ENCODE peak calls at places on chromosomes 6 and 20, in eight cellular contexts. N is suprapubic skin; S is mammary epithelial cell; K is CD8-positive, alpha-beta T cell; I is psoas muscle; W is lower lobe of right lung; A is CD8-positive, alpha-beta memory T cell; M is ovary. T is an unnamed sample.

GRCh38 chr6:84411060-84411629 is 183.7 kb upstream of the CEP162 start:
- DNase-seq in N (no peak), S (no peak), W (no peak), I (no peak), A (no peak), M (no peak), K (no peak), T (no peak)

GRCh38 chr20:17806739-17807441 is 107.1 kb downstream of the BANF2 start:
- DNase-seq in N (peak), W (no peak), A (no peak), S (no peak), M (peak), I (peak), K (no peak), T (peak)

GRCh38 chr20:56691325-56691990 is 62.4 kb downstream of the TFAP2C start:
- DNase-seq in N (no peak), I (no peak), K (no peak), A (no peak), W (no peak), M (no peak), S (peak), T (no peak)

GRCh38 chr6:35139924-35140524 is 1.1 kb downstream of the TCP11 start:
- DNase-seq in K (peak), S (peak), N (no peak), I (peak), A (peak), M (peak), W (no peak), T (no peak)

GRCh38 chr20:13510837-13511488 is 127.8 kb downstream of the TASP1 start:
- DNase-seq in I (peak), A (no peak), K (no peak), S (no peak), M (no peak), W (no peak), N (peak), T (no peak)

GRCh38 chr6:71289802-71290175 is 1.2 kb downstream of the OGFRL1 start:
- DNase-seq in K (no peak), I (no peak), S (no peak), M (no peak), N (no peak), W (no peak), A (no peak), T (no peak)

GRCh38 chr6:92779758-92780157 is 639.6 kb downstream of the EPHA7 start:
- DNase-seq in N (no peak), A (no peak), M (peak), K (no peak), S (peak), I (no peak), W (peak), T (no peak)

GRCh38 chr6:72554761-72555221 is 67.1 kb upstream of the KCNQ5 start:
- DNase-seq in W (no peak), I (no peak), S (peak), N (no peak), K (no peak), A (no peak), M (no peak), T (no peak)

GRCh38 chr20:45104786-45105185 is 3.9 kb upstream of the KCNS1 start:
- DNase-seq in K (no peak), M (no peak), N (no peak), W (no peak), S (peak), I (no peak), A (no peak), T (no peak)

GRCh38 chr6:48080227-48081009 is 30.6 kb downstream of the PTCHD4 start:
- DNase-seq in A (no peak), N (no peak), K (no peak), I (no peak), W (no peak), M (no peak), S (no peak), T (no peak)

GRCh38 chr6:17032595-17033591 is 69.0 kb upstream of the STMND1 start:
- DNase-seq in S (peak), W (peak), N (peak), M (peak), K (no peak), A (no peak), I (peak), T (peak)

GRCh38 chr6:17381429-17382147 is 11.8 kb upstream of the CAP2 start:
- DNase-seq in A (no peak), N (no peak), K (no peak), S (no peak), W (no peak), M (no peak), I (peak), T (peak)

GRCh38 chr20:41029150-41029872 is 689 bp downstream of the TOP1 start:
- DNase-seq in W (peak), A (peak), I (peak), N (peak), S (no peak), K (peak), M (peak), T (peak)

GRCh38 chr6:13478525-13478962 is 8.9 kb downstream of the GFOD1 start:
- DNase-seq in S (no peak), N (no peak), A (peak), W (no peak), M (no peak), I (no peak), K (peak), T (no peak)

GRCh38 chr6:144908004-144908403 is 622.9 kb downstream of the UTRN start:
- DNase-seq in K (no peak), N (no peak), W (no peak), M (no peak), I (no peak), A (no peak), S (no peak), T (no peak)

GRCh38 chr20:38321959-38322598 is 18.1 kb downstream of the BPI start:
- DNase-seq in M (peak), A (no peak), N (no peak), I (no peak), K (no peak), W (no peak), S (peak), T (no peak)

GRCh38 chr6:116106146-116106545 is 5.5 kb downstream of the NT5DC1 start:
- DNase-seq in S (no peak), K (no peak), M (no peak), A (no peak), N (no peak), I (no peak), W (no peak), T (no peak)

GRCh38 chr6:72865467-72865866 is 243.6 kb downstream of the KCNQ5 start:
- DNase-seq in K (no peak), M (no peak), S (peak), N (no peak), I (peak), A (no peak), W (no peak), T (no peak)

GRCh38 chr20:49888341-49889244 is 26.7 kb downstream of the SPATA2 start:
- DNase-seq in I (no peak), A (peak), N (peak), W (no peak), K (peak), M (peak), S (peak), T (no peak)

GRCh38 chr20:14913896-14914295 is 576.5 kb upstream of the FLRT3 start:
- DNase-seq in N (no peak), S (no peak), W (no peak), I (no peak), M (no peak), A (no peak), K (no peak), T (no peak)

GRCh38 chr20:6691541-6691940 is 75.9 kb upstream of the BMP2 start:
- DNase-seq in M (no peak), K (no peak), S (no peak), I (no peak), N (no peak), A (no peak), W (no peak), T (no peak)

GRCh38 chr6:85456782-85457181 is 6.9 kb downstream of the NT5E start:
- DNase-seq in S (no peak), A (no peak), M (no peak), N (no peak), K (no peak), I (no peak), W (no peak), T (no peak)

GRCh38 chr6:159044899-159045727 is at the start of gene TAGAP:
- DNase-seq in N (peak), M (no peak), S (no peak), A (peak), I (peak), W (peak), K (peak), T (peak)

GRCh38 chr6:137471497-137471896 is 22.7 kb downstream of the OLIG3 start:
- DNase-seq in I (no peak), A (no peak), W (no peak), N (no peak), S (no peak), K (no peak), M (no peak), T (no peak)

GRCh38 chr20:51542033-51542893 is at the start of gene NFATC2:
- DNase-seq in W (peak), K (peak), I (peak), S (no peak), A (peak), N (no peak), M (peak), T (peak)

GRCh38 chr6:152316024-152316423 is 321.1 kb downstream of the SYNE1 start:
- DNase-seq in S (no peak), N (no peak), W (peak), A (no peak), K (no peak), I (peak), M (no peak), T (no peak)

GRCh38 chr6:155883741-155884140 is 428.1 kb upstream of the NOX3 start:
- DNase-seq in A (no peak), W (no peak), I (no peak), K (no peak), S (no peak), N (no peak), M (no peak), T (no peak)

GRCh38 chr6:49570474-49571079 is 20.1 kb downstream of the C6orf141 start:
- DNase-seq in A (no peak), S (no peak), N (no peak), M (no peak), I (no peak), K (no peak), W (no peak), T (no peak)

GRCh38 chr20:9617062-9617461 is 102.7 kb downstream of the LAMP5 start:
- DNase-seq in S (peak), A (peak), W (peak), M (peak), N (no peak), K (peak), I (peak), T (peak)

GRCh38 chr6:96124778-96125177 is 109.0 kb downstream of the FUT9 start:
- DNase-seq in S (no peak), A (no peak), I (no peak), N (no peak), W (no peak), K (no peak), M (no peak), T (no peak)

GRCh38 chr6:32854376-32855178 is 585 bp downstream of the PSMB9 start:
- DNase-seq in M (peak), I (no peak), S (peak), W (peak), N (no peak), K (peak), A (no peak), T (peak)

GRCh38 chr20:49699200-49699992 is 14.3 kb downstream of the B4GALT5 start:
- DNase-seq in S (peak), M (no peak), A (no peak), K (no peak), N (no peak), W (no peak), I (no peak), T (no peak)

GRCh38 chr6:144990768-144991167 is 705.6 kb downstream of the UTRN start:
- DNase-seq in N (no peak), W (no peak), I (no peak), K (no peak), S (no peak), M (no peak), A (no peak), T (no peak)

GRCh38 chr6:97790926-97791590 is 508.0 kb upstream of the MMS22L start:
- DNase-seq in I (no peak), S (no peak), N (no peak), M (no peak), K (no peak), W (no peak), A (no peak), T (no peak)

GRCh38 chr6:112010328-112010727 is 43.6 kb upstream of the CCN6 start:
- DNase-seq in M (no peak), S (peak), I (no peak), W (no peak), K (no peak), N (no peak), A (peak), T (no peak)

GRCh38 chr6:149701699-149702098 is 16.2 kb downstream of the LATS1 start:
- DNase-seq in I (no peak), S (no peak), W (no peak), A (no peak), N (no peak), K (no peak), M (no peak), T (no peak)

GRCh38 chr6:34025112-34025807 is 120.6 kb downstream of the GRM4 start:
- DNase-seq in A (no peak), K (no peak), N (no peak), I (no peak), S (no peak), W (no peak), M (no peak), T (no peak)

GRCh38 chr6:41455410-41455809 is 90.8 kb upstream of the FOXP4 start:
- DNase-seq in N (no peak), W (no peak), I (no peak), S (no peak), K (no peak), A (no peak), M (no peak), T (no peak)
- H3K27ac ChIP-seq in N (no peak), W (no peak), I (no peak), S (no peak), K (no peak), A (no peak), M (no peak), T (no peak)

DNA sequence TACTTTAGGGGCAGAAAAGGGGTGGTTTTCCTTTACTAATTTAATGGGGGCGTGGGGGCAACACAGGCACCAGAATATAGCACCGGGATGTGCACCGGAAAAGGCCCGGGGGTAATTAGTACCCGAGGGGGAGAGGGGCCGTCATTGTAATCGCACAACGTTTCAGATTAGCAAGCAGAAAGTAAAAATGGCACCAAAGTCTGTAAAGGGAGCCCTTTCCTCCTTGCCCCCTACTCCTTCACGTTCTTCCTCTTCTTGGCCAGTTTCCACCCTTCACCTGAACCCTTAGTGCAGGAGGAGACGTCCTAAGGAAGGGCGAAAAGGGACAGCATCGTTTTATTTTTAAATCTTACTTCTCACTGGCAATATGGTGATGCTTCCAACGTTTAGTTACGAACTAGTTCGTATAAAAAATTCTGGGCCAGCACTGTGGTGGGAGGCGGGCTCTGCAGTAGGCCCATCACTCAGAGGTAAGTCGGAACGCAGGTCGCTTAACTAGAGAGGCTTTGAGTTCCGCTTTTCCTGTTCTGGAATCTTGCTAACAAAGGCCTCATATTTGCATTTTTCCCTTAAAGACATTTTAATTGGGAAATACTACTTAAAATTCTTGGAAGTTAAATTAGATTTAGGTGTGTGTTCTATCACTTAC is 784 bp upstream of the CEP85L start:
- DNase-seq in S (no peak), I (no peak), K (no peak), A (no peak), W (no peak), N (no peak), M (no peak), T (no peak)
- H3K4me3 ChIP-seq in S (peak), I (peak), K (peak), A (peak), W (peak), N (peak), M (peak), T (peak)

GRCh38 chr20:59145926-59146800 is 17.5 kb upstream of the ZNF831 start:
- DNase-seq in N (no peak), W (no peak), K (peak), S (no peak), I (no peak), A (peak), M (no peak), T (no peak)
- H3K27ac ChIP-seq in N (peak), W (peak), K (peak), S (no peak), I (no peak), A (peak), M (no peak), T (no peak)

DNA sequence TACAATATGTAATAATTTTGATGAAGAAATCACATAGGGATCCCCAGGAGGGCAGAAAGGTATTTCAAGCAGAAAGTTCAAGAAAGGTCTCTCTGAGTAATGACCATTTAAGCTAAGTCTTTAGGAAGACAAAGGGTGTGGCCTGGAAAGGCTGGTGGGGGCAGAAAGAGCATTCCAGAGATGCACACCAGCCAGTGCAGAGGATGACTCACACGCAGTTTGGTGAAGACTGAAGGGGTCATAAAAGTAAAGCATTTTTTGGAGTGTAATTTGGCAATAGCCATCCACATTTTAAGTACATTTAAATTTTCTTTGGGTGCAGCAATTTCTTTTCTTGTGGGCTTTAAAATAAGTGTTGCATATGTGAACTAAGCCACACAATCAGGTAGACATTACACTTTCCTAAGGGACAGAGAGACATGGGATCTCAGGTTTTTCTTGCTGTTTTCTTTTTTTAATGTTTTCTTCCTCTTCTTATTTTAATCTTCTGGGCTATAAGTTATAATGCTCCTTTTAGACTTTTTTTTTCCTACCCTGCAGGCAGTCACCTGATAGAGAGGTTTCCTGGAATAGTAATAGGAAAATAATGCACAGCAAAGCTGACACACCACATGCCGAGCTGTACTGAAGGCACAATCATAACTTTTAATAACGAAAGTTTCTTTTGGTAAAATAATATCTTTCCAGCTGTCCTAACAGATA is 49.5 kb upstream of the PTPRK start:
- DNase-seq in A (no peak), S (peak), N (no peak), W (no peak), M (no peak), I (no peak), K (no peak), T (no peak)
- H3K4me3 ChIP-seq in A (no peak), S (no peak), N (peak), W (no peak), M (no peak), I (no peak), K (no peak), T (no peak)

DNA sequence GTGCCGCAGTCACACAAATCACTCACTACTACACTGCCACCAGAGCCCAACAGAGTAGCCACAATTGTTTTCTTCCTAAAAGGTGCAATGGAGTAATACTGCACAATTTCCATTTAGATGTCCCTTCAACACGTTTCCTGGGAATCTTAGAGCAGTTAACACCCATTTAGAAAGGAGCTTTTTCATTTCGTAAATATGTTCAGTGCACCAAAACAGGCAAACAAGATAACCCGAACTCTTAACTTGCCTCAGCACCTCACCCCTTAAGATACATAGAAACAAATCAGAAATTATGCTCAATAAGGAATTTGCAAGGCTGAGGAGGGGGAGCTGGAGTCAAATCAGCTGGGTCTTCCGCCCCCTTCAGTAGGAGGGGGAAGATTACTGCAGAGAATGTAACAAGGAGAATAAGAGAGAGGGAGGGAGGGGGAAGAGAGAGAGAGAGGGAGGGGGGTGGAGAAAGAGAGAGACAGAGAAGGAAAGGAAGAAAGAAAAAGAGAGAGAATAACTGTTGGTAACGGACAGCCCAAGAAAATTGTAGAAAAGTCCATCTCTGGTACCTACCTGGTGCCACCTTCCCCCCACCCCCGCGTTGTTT is 155.4 kb downstream of the BCAS1 start:
- DNase-seq in N (peak), M (no peak), K (no peak), W (no peak), I (no peak), A (no peak), S (no peak), T (no peak)
- H3K27ac ChIP-seq in N (peak), M (peak), K (peak), W (peak), I (peak), A (no peak), S (peak), T (no peak)

GRCh38 chr6:140855520-140855919 is 1277.2 kb upstream of the GJE1 start:
- DNase-seq in N (no peak), I (no peak), S (peak), W (no peak), K (no peak), M (no peak), A (no peak), T (no peak)

GRCh38 chr6:140857734-140858380 is 1274.9 kb upstream of the GJE1 start:
- DNase-seq in W (no peak), K (no peak), S (peak), N (no peak), I (no peak), A (no peak), M (no peak), T (no peak)

GRCh38 chr6:140854363-140854762 is 1278.4 kb upstream of the GJE1 start:
- DNase-seq in K (no peak), I (no peak), S (no peak), A (no peak), W (no peak), M (no peak), N (no peak), T (no peak)

DNA sequence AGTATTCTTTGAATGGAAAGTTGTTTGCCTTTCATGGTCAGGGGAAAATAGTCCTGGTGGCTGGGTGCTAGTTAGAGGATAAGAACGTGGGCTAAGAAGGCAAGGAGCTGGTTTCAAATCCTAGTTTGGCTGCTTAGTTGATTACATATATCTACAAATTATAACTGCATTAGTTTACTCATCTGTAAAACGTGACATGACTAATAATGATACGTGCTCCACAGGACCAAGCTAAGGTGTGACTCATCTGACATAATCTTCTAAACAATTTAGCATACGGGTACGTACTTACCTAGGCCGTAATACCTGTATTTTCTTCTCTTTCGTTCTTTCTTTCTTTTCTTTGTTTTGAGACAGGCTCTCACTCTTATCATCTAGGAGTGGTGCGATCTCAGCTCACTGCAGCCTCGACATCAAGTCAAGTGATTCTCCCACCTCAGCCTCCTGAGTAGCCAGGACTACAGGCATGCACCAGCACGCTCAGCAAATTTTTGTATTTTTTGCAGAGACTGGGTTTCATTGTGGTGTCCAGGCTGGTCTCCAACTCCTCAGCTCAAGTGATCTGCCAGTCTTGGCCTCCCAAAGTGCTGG is 1274.2 kb upstream of the GJE1 start:
- DNase-seq in A (no peak), M (no peak), K (no peak), I (no peak), N (no peak), S (peak), W (no peak), T (no peak)
- H3K4me3 ChIP-seq in A (no peak), M (no peak), K (no peak), I (no peak), N (no peak), S (no peak), W (no peak), T (no peak)